ENCODE peak calls at places on chromosome 17, in four cellular contexts. V is GM12878, X is WTC11, C is K562. G is an unnamed sample.

GRCh38 chr17:60887607-60888028 is 210.0 kb downstream of the BCAS3 start:
- DNase-seq in C (no peak), X (no peak), V (no peak), G (no peak)

GRCh38 chr17:49434821-49435581 is 20.3 kb upstream of the PHB1 start:
- DNase-seq in X (peak), C (peak), V (no peak), G (peak)

GRCh38 chr17:33927732-33928133 is 327.4 kb upstream of the CCL2 start:
- DNase-seq in C (peak), X (no peak), V (no peak), G (peak)

GRCh38 chr17:44087319-44087718 is 16.8 kb downstream of the G6PC3 start:
- DNase-seq in V (no peak), X (no peak), C (peak), G (no peak)

GRCh38 chr17:4715071-4715749 is 4.8 kb downstream of the ARRB2 start:
- DNase-seq in V (no peak), X (no peak), C (no peak), G (no peak)

GRCh38 chr17:48704521-48704920 is 17.8 kb downstream of the PRAC1 start:
- DNase-seq in V (no peak), C (peak), X (no peak), G (no peak)

GRCh38 chr17:19867094-19867653 is 562 bp downstream of the ULK2 start:
- DNase-seq in X (peak), V (no peak), C (no peak), G (peak)

GRCh38 chr17:75182569-75183436 is at the start of gene SUMO2:
- DNase-seq in C (peak), V (peak), X (peak), G (peak)

GRCh38 chr17:18851206-18851605 is 6.7 kb upstream of the PRPSAP2 start:
- DNase-seq in C (no peak), V (no peak), X (no peak), G (no peak)

GRCh38 chr17:33016920-33017319 is 25.3 kb downstream of the SPACA3 start:
- DNase-seq in X (no peak), C (no peak), V (no peak), G (no peak)

GRCh38 chr17:42221886-42222745 is 27.8 kb upstream of the GHDC start:
- DNase-seq in X (peak), C (peak), V (no peak), G (peak)

GRCh38 chr17:82929011-82929622 is 89.3 kb upstream of the ZNF750 start:
- DNase-seq in C (no peak), X (no peak), V (no peak), G (no peak)

GRCh38 chr17:30426292-30426691 is 47.6 kb downstream of the CPD start:
- DNase-seq in X (no peak), V (no peak), C (no peak), G (no peak)

GRCh38 chr17:72603346-72604242 is 482.8 kb downstream of the SOX9 start:
- DNase-seq in V (no peak), C (no peak), X (no peak), G (no peak)

GRCh38 chr17:72600934-72601333 is 480.1 kb downstream of the SOX9 start:
- DNase-seq in C (no peak), V (no peak), X (no peak), G (no peak)

GRCh38 chr17:72604518-72604917 is 483.7 kb downstream of the SOX9 start:
- DNase-seq in V (no peak), X (no peak), C (no peak), G (no peak)

GRCh38 chr17:72605543-72605942 is 484.7 kb downstream of the SOX9 start:
- DNase-seq in C (no peak), X (no peak), V (no peak), G (no peak)

DNA sequence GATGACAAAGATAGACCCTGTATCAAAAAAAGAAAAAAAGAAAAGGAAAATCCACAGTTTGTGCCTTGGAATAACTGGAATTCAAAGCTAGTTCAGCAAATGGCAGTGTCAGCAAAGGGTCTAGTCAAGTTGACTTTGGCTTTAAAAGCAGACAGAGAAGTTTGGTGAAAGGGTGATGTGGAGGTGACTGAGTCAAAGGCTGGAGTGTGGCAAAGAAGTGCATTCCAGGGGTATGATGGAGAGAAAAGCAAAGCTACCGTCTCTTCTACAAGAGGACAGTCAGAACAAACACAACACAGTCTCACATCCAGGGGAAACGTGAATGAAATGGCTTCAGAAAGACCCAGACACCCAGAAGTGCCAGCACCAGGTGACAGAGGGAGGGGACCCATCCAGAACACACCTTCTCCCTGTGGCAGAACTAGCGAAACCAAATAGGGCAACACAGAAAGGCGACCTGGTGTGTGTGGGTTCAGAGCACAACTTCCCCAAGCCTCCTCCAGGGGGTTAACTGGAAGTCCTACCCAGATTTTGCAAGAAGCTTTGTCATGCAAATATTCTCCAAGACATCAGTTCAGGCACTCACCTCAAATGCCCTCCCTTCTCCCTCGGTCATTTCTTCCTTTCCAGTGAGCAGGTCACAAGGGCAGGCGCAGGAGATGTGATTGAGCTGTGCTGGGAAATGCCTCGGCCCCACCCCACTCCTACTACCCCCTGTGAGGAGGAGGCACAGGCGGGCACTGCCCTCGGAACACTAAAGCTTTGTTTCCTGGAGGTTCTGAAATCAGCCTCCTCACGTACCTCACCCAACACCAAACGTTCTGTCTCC is 481.9 kb downstream of the SOX9 start:
- DNase-seq in V (no peak), C (no peak), X (peak), G (no peak)
- TF ChIP-seq USF1 in V (no peak), C (no peak), X (peak), G (no peak)

DNA sequence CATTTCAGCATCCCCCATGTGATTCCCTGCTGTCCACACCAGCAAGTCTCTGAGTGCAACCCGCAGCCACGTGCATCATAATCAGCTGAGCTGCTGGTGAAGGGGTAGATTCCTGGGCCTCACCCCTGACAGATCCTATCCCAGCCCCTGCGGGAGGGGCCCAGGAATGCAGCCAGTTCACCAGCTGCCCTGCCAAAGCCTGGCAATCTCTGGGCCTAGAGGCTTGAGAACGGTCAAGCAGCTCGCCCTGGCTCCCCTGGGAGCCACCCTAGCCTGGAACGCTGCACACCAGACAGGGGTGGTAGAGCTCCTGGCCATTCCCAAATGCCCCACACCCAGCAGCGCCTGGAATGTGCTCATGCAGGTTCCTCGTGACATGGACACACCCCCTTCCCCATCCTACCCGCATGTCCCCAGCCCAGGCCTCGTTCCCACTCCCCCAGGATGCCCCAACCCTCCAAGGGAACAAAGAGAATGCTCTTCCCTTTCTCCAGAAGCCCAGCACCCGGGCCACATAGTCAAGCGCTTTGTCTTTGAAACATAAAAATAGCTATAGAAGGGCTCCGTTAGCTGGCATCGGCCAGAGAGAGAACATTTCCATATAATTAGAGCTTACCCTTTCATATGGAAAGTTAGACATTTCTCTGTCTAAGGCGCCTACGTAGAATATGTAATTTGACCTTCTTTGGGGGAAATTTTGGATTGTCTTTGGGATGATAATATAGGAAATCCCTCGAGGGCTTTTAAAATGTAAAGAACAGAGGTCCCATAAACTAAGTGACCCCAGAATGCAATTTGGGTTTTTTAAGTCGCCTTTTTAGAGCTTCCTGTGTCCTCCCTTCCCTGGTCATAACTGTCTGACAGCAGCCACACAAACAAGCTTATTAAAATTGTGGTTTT is 3.4 kb downstream of the CEP295NL start:
- DNase-seq in X (peak), V (no peak), C (no peak), G (peak)
- TF ChIP-seq USF1 in X (no peak), V (no peak), C (no peak), G (no peak)

GRCh38 chr17:36675786-36676185 is 74.4 kb downstream of the MRM1 start:
- DNase-seq in C (no peak), V (no peak), X (no peak), G (no peak)
- TF ChIP-seq USF1 in C (no peak), V (no peak), X (no peak), G (no peak)

GRCh38 chr17:3659541-3660111 is 8.8 kb downstream of the TAX1BP3 start:
- DNase-seq in X (no peak), V (no peak), C (no peak), G (no peak)

GRCh38 chr17:3657588-3657869 is 10.8 kb downstream of the TAX1BP3 start:
- DNase-seq in X (no peak), V (no peak), C (no peak), G (no peak)

GRCh38 chr17:3657874-3658783 is 10.2 kb downstream of the TAX1BP3 start:
- DNase-seq in X (no peak), V (no peak), C (no peak), G (no peak)

GRCh38 chr17:3660311-3660891 is 8.0 kb downstream of the TAX1BP3 start:
- DNase-seq in V (no peak), X (no peak), C (no peak), G (no peak)

GRCh38 chr17:3658784-3659449 is 9.5 kb downstream of the TAX1BP3 start:
- DNase-seq in V (no peak), X (no peak), C (no peak), G (no peak)
- TF ChIP-seq USF1 in V (no peak), X (no peak), C (no peak), G (no peak)

GRCh38 chr17:46063239-46063638 is 64.2 kb downstream of the STH start:
- DNase-seq in X (no peak), C (no peak), V (no peak), G (no peak)
- TF ChIP-seq USF1 in X (no peak), C (no peak), V (no peak), G (no peak)

DNA sequence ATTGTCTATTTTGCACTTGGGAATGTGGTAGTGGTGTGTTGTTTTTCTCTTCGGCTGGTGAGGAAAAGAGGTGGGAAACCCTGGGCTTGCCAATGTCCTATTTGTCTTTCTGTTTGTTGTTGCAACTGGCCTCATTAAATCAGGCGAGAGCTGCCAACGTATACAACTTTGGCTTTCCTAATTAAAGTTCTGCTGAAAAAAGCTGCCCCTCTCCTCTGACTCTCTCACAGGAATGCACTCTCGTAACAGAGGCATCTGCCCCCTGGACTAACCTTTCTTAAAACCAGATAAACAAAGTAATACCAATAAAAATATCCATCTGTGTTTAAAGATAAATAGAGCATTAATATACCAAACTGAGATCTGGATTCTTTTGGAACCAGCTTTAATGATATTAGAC is 7.8 kb downstream of the CDRT15 start:
- DNase-seq in X (no peak), C (no peak), V (no peak), G (no peak)
- TF ChIP-seq USF1 in X (no peak), C (no peak), V (no peak), G (no peak)